ENCODE peak calls at places on chromosomes 4 and X, in six cellular contexts. A is dermis blood vessel endothelial cell, O is cardiac fibroblast, T is lower leg skin, C is GM04504, Q is mesendoderm. W is an unnamed sample.

GRCh38 chr4:14827111-14827510 is 175.2 kb upstream of the CPEB2 start:
- DNase-seq in A (no peak), Q (no peak), C (no peak), O (peak), T (no peak), W (no peak)

GRCh38 chrX:22037911-22038537 is 5.9 kb downstream of the PHEX start:
- DNase-seq in C (no peak), A (no peak), Q (no peak), O (no peak), T (no peak), W (no peak)

GRCh38 chrX:131565909-131566308 is 22.0 kb downstream of the OR13H1 start:
- DNase-seq in O (no peak), T (no peak), A (no peak), Q (no peak), C (no peak), W (no peak)

GRCh38 chr4:108166441-108167315 is 2.1 kb downstream of the LEF1 start:
- DNase-seq in C (no peak), T (no peak), A (no peak), O (no peak), Q (peak), W (no peak)

GRCh38 chr4:891747-892146 is 40.4 kb downstream of the GAK start:
- DNase-seq in O (peak), Q (peak), A (peak), C (no peak), T (no peak), W (no peak)

GRCh38 chr4:77880784-77881183 is 18.2 kb downstream of the MRPL1 start:
- DNase-seq in Q (peak), T (no peak), O (no peak), C (no peak), A (no peak), W (no peak)

GRCh38 chr4:129094347-129094746 is 1.0 kb upstream of the SCLT1 start:
- DNase-seq in T (no peak), Q (no peak), A (no peak), O (no peak), C (no peak), W (no peak)

GRCh38 chr4:26311633-26312032 is 9.2 kb upstream of the RBPJ start:
- DNase-seq in C (no peak), A (no peak), Q (no peak), O (no peak), T (no peak), W (no peak)

GRCh38 chrX:71214604-71215334 is 8.3 kb upstream of the GJB1 start:
- DNase-seq in C (no peak), O (no peak), Q (no peak), A (no peak), T (no peak), W (no peak)

GRCh38 chr4:184895012-184895795 is 69.4 kb upstream of the ACSL1 start:
- DNase-seq in T (no peak), A (no peak), O (no peak), C (no peak), Q (no peak), W (no peak)

W was measured in pulmonary artery endothelial cell.